ENCODE peak calls at places on chromosomes 7 and 10, in seven cellular contexts. One of them, this sample, is unnamed.

GRCh38 chr7:130069179-130069977 is 956 bp upstream of the KLHDC10 start:
- DNase-seq in cardiac fibroblast: no peak
- DNase-seq in GM20000: no peak
- DNase-seq in GM06990: no peak
- DNase-seq in HCT116: no peak
- DNase-seq in spleen: no peak
- DNase-seq in WTC11: no peak
- DNase-seq in this sample: no peak

GRCh38 chr10:78752251-78752650 is 316.5 kb upstream of the ZMIZ1 start:
- DNase-seq in spleen: peak
- DNase-seq in HCT116: no peak
- DNase-seq in WTC11: no peak
- DNase-seq in GM20000: no peak
- DNase-seq in GM06990: no peak
- DNase-seq in cardiac fibroblast: no peak
- DNase-seq in this sample: no peak

GRCh38 chr7:78039791-78040776 is 241.5 kb downstream of the PHTF2 start:
- DNase-seq in GM06990: peak
- DNase-seq in HCT116: peak
- DNase-seq in WTC11: peak
- DNase-seq in GM20000: peak
- DNase-seq in spleen: peak
- DNase-seq in cardiac fibroblast: peak
- DNase-seq in this sample: no peak

GRCh38 chr10:133422223-133422820 is 2.1 kb downstream of the SPRN start:
- DNase-seq in cardiac fibroblast: no peak
- DNase-seq in GM20000: no peak
- DNase-seq in GM06990: no peak
- DNase-seq in HCT116: no peak
- DNase-seq in WTC11: no peak
- DNase-seq in spleen: no peak
- DNase-seq in this sample: no peak

GRCh38 chr10:48958598-48959200 is 19.1 kb upstream of the LRRC18 start:
- DNase-seq in GM20000: no peak
- DNase-seq in spleen: no peak
- DNase-seq in WTC11: no peak
- DNase-seq in cardiac fibroblast: no peak
- DNase-seq in GM06990: no peak
- DNase-seq in HCT116: no peak
- DNase-seq in this sample: no peak

GRCh38 chr7:117041007-117041406 is 87.7 kb downstream of the ST7 start:
- DNase-seq in cardiac fibroblast: peak
- DNase-seq in GM20000: peak
- DNase-seq in HCT116: no peak
- DNase-seq in spleen: no peak
- DNase-seq in GM06990: peak
- DNase-seq in WTC11: no peak
- DNase-seq in this sample: no peak

GRCh38 chr7:106717997-106718871 is 57.3 kb upstream of the CCDC71L start:
- DNase-seq in WTC11: no peak
- DNase-seq in GM20000: peak
- DNase-seq in cardiac fibroblast: peak
- DNase-seq in GM06990: peak
- DNase-seq in HCT116: peak
- DNase-seq in spleen: no peak
- DNase-seq in this sample: peak

GRCh38 chr7:108283252-108283651 is 153.1 kb upstream of the LAMB4 start:
- DNase-seq in WTC11: no peak
- DNase-seq in spleen: no peak
- DNase-seq in GM20000: no peak
- DNase-seq in GM06990: no peak
- DNase-seq in cardiac fibroblast: peak
- DNase-seq in HCT116: no peak
- DNase-seq in this sample: no peak

GRCh38 chr10:132153616-132154217 is 33.0 kb upstream of the DPYSL4 start:
- DNase-seq in cardiac fibroblast: no peak
- DNase-seq in HCT116: no peak
- DNase-seq in GM06990: no peak
- DNase-seq in spleen: peak
- DNase-seq in WTC11: no peak
- DNase-seq in GM20000: no peak
- DNase-seq in this sample: no peak

GRCh38 chr10:79129361-79129997 is 60.7 kb downstream of the ZMIZ1 start:
- DNase-seq in cardiac fibroblast: peak
- DNase-seq in GM20000: no peak
- DNase-seq in GM06990: no peak
- DNase-seq in WTC11: peak
- DNase-seq in spleen: no peak
- DNase-seq in HCT116: no peak
- DNase-seq in this sample: no peak

GRCh38 chr10:210297-210696 is 75.0 kb downstream of the ZMYND11 start:
- DNase-seq in cardiac fibroblast: no peak
- DNase-seq in GM20000: no peak
- DNase-seq in WTC11: no peak
- DNase-seq in GM06990: no peak
- DNase-seq in HCT116: no peak
- DNase-seq in spleen: no peak
- DNase-seq in this sample: no peak

GRCh38 chr10:208616-209015 is 73.4 kb downstream of the ZMYND11 start:
- DNase-seq in spleen: no peak
- DNase-seq in cardiac fibroblast: no peak
- DNase-seq in HCT116: no peak
- DNase-seq in GM06990: no peak
- DNase-seq in WTC11: no peak
- DNase-seq in GM20000: no peak
- DNase-seq in this sample: no peak

GRCh38 chr10:209357-209756 is 74.1 kb downstream of the ZMYND11 start:
- DNase-seq in cardiac fibroblast: peak
- DNase-seq in HCT116: peak
- DNase-seq in spleen: no peak
- DNase-seq in GM06990: no peak
- DNase-seq in GM20000: no peak
- DNase-seq in WTC11: no peak
- DNase-seq in this sample: no peak
- TF ChIP-seq CTCF in cardiac fibroblast: peak
- TF ChIP-seq CTCF in HCT116: peak
- TF ChIP-seq CTCF in spleen: no peak
- TF ChIP-seq CTCF in GM06990: no peak
- TF ChIP-seq CTCF in GM20000: no peak
- TF ChIP-seq CTCF in WTC11: no peak
- TF ChIP-seq CTCF in this sample: no peak

GRCh38 chr7:136687693-136688322 is 180.6 kb upstream of the CHRM2 start:
- DNase-seq in HCT116: no peak
- DNase-seq in GM20000: peak
- DNase-seq in GM06990: no peak
- DNase-seq in cardiac fibroblast: peak
- DNase-seq in spleen: no peak
- DNase-seq in WTC11: no peak
- DNase-seq in this sample: no peak
- TF ChIP-seq CTCF in HCT116: peak
- TF ChIP-seq CTCF in GM20000: peak
- TF ChIP-seq CTCF in GM06990: peak
- TF ChIP-seq CTCF in cardiac fibroblast: peak
- TF ChIP-seq CTCF in spleen: no peak
- TF ChIP-seq CTCF in WTC11: peak
- TF ChIP-seq CTCF in this sample: peak

DNA sequence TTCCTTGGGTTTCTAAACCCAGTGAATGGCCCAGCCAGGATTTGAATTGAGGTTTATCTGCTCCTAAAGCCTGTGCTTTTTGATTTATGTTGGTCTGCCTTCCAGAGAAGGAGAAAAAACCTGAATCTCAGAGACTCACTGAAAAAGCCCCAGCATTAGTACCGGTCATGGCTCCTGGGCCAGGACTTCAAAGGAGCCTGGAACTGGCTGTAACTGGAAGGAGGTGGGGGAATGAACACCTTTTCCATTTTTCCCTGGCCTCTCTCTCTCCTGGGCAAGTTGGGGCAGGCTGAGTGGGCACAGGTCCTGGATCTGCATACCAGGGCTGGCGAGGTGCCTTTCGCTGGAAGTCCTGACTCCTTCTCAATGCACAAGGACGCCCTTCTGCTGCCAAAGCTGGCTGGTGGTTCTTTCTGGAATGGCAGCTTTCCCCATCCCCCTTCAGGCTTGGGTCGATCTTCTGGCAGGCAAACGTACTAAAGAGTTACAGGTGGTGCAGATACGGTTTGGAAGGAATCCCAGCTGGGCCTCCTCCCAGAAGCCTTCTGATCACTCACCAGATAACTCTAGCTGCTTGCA is 268.2 kb downstream of the PTEN start:
- DNase-seq in cardiac fibroblast: no peak
- DNase-seq in HCT116: no peak
- DNase-seq in spleen: no peak
- DNase-seq in GM20000: no peak
- DNase-seq in WTC11: peak
- DNase-seq in GM06990: no peak
- DNase-seq in this sample: no peak
- TF ChIP-seq CTCF in cardiac fibroblast: no peak
- TF ChIP-seq CTCF in HCT116: no peak
- TF ChIP-seq CTCF in spleen: no peak
- TF ChIP-seq CTCF in GM20000: no peak
- TF ChIP-seq CTCF in WTC11: no peak
- TF ChIP-seq CTCF in GM06990: no peak
- TF ChIP-seq CTCF in this sample: no peak

DNA sequence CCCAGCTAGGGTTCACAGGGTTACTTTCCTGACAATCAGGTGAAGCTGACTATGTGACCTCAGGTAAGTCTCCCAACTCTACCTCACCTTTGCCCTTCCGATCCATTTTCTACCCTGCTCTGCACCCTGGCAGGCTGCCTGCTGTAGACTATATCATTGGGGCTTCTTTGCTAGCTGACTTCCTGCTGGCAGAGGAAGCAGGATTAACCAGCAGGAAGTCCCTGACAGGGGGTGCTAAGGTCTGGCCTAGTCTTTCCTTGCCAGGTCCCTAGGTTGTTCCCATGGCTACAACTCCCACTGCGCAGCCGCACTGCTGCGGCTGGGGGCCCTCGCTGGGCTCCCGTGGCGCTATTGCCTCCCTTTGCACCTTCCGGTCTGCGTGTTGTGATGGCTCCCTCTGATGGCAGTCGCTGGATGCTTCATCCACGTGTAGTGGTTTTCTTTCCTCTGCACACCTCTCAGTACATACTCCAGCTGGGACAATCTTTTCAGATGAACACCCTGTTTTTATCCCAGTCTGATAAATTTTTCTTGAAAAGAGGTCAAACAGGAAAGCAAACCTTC is 365.9 kb downstream of the REEP3 start:
- DNase-seq in GM20000: no peak
- DNase-seq in spleen: no peak
- DNase-seq in HCT116: peak
- DNase-seq in cardiac fibroblast: peak
- DNase-seq in WTC11: peak
- DNase-seq in GM06990: peak
- DNase-seq in this sample: no peak
- TF ChIP-seq CTCF in GM20000: no peak
- TF ChIP-seq CTCF in spleen: no peak
- TF ChIP-seq CTCF in HCT116: peak
- TF ChIP-seq CTCF in cardiac fibroblast: peak
- TF ChIP-seq CTCF in WTC11: peak
- TF ChIP-seq CTCF in GM06990: peak
- TF ChIP-seq CTCF in this sample: no peak

DNA sequence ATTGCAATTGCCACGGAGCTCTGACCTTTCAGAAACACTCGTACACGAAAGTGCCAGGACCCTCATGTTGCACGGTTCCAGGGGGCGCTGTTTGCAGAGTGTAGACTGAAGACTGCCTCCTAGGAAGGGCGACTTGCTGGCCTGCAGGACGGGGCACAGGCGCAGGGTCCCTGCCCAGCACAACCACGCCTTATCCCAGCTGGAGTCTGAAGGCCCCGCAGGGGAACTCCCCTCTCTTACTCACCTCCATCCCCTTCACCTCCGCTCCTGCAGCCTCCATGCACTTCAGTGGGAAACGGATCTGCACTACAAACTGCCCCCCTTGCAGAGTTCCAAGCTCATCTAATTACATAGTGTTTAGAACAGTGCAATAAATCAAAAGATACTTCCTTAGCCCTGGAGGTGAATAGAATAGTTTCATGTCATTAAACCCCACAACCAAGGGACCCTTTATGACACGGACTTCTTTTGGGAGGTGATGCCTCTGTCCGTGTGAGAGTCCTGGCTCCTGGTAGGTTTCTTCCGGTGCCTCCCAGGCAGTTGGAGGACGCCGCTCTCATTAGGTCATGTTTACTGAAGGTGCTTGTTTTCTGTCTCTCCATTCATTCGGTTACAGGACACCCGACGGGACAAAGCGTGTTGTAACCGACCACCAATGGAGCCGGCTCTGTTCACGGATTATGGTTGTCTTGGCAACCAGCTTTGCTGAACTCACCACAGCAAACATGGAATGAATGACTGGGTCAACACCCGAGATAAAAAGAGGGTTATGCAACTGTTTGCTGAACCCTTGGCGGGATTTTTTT is 262.2 kb downstream of the BAMBI start:
- DNase-seq in spleen: no peak
- DNase-seq in cardiac fibroblast: peak
- DNase-seq in WTC11: peak
- DNase-seq in HCT116: no peak
- DNase-seq in GM06990: no peak
- DNase-seq in GM20000: no peak
- DNase-seq in this sample: peak
- TF ChIP-seq CTCF in spleen: no peak
- TF ChIP-seq CTCF in cardiac fibroblast: no peak
- TF ChIP-seq CTCF in WTC11: peak
- TF ChIP-seq CTCF in HCT116: peak
- TF ChIP-seq CTCF in GM06990: no peak
- TF ChIP-seq CTCF in GM20000: no peak
- TF ChIP-seq CTCF in this sample: peak

GRCh38 chr10:97334370-97335175 is at the start of gene FRAT2:
- DNase-seq in WTC11: peak
- DNase-seq in GM06990: peak
- DNase-seq in GM20000: peak
- DNase-seq in HCT116: peak
- DNase-seq in spleen: peak
- DNase-seq in cardiac fibroblast: peak
- DNase-seq in this sample: peak

GRCh38 chr10:97335188-97335619 is 675 bp upstream of the FRAT2 start:
- DNase-seq in cardiac fibroblast: no peak
- DNase-seq in HCT116: no peak
- DNase-seq in WTC11: peak
- DNase-seq in GM06990: no peak
- DNase-seq in GM20000: no peak
- DNase-seq in spleen: peak
- DNase-seq in this sample: no peak

GRCh38 chr10:97333351-97333600 is 1.3 kb downstream of the FRAT2 start:
- DNase-seq in GM20000: peak
- DNase-seq in HCT116: no peak
- DNase-seq in WTC11: peak
- DNase-seq in cardiac fibroblast: peak
- DNase-seq in spleen: no peak
- DNase-seq in GM06990: no peak
- DNase-seq in this sample: peak

GRCh38 chr10:97332586-97333350 is 1.8 kb downstream of the FRAT2 start:
- DNase-seq in HCT116: no peak
- DNase-seq in WTC11: peak
- DNase-seq in cardiac fibroblast: peak
- DNase-seq in GM20000: no peak
- DNase-seq in GM06990: no peak
- DNase-seq in spleen: no peak
- DNase-seq in this sample: peak

GRCh38 chr10:97333601-97334369 is 744 bp downstream of the FRAT2 start:
- DNase-seq in GM06990: peak
- DNase-seq in HCT116: no peak
- DNase-seq in spleen: peak
- DNase-seq in GM20000: peak
- DNase-seq in cardiac fibroblast: peak
- DNase-seq in WTC11: peak
- DNase-seq in this sample: peak
- TF ChIP-seq CTCF in GM06990: no peak
- TF ChIP-seq CTCF in HCT116: no peak
- TF ChIP-seq CTCF in spleen: no peak
- TF ChIP-seq CTCF in GM20000: no peak
- TF ChIP-seq CTCF in cardiac fibroblast: no peak
- TF ChIP-seq CTCF in WTC11: no peak
- TF ChIP-seq CTCF in this sample: no peak